ENCODE peak calls at places on chromosomes 12 and 14, in four cellular contexts. R is HepG2, X is HEK293T, U is K562. O is an unnamed sample.

GRCh38 chr14:22572562-22573058 is 16.4 kb downstream of the DAD1 start:
- DNase-seq in X (no peak), R (peak), U (no peak), O (no peak)

GRCh38 chr12:7130791-7131501 is 775 bp downstream of the CLSTN3 start:
- DNase-seq in X (peak), U (peak), R (no peak), O (peak)

GRCh38 chr14:100223332-100224171 is 15.4 kb upstream of the YY1 start:
- DNase-seq in X (no peak), R (peak), U (no peak), O (no peak)

GRCh38 chr12:52622349-52622748 is 4.0 kb upstream of the KRT73 start:
- DNase-seq in X (no peak), R (no peak), U (no peak), O (no peak)

GRCh38 chr12:81683881-81684280 is 75.3 kb downstream of the PPFIA2 start:
- DNase-seq in R (no peak), U (no peak), X (no peak), O (no peak)

GRCh38 chr12:24268663-24269186 is 319.3 kb upstream of the SOX5 start:
- DNase-seq in U (no peak), X (no peak), R (no peak), O (no peak)

GRCh38 chr14:86961106-86961716 is 1031.8 kb downstream of the GALC start:
- DNase-seq in R (peak), U (peak), X (peak), O (peak)

GRCh38 chr12:80291108-80291754 is 152.8 kb upstream of the PTPRQ start:
- DNase-seq in R (no peak), U (no peak), X (no peak), O (no peak)

GRCh38 chr14:59116984-59117415 is 71.5 kb upstream of the DAAM1 start:
- DNase-seq in U (no peak), X (no peak), R (no peak), O (no peak)

GRCh38 chr12:163406-163986 is 50.5 kb downstream of the SLC6A12 start:
- DNase-seq in R (no peak), X (no peak), U (no peak), O (no peak)

GRCh38 chr12:87344699-87345098 is 684.5 kb downstream of the C12orf50 start:
- DNase-seq in R (no peak), X (no peak), U (no peak), O (no peak)

GRCh38 chr14:101821528-101821927 is 60.0 kb downstream of the PPP2R5C start:
- DNase-seq in U (no peak), X (no peak), R (no peak), O (no peak)

GRCh38 chr14:65258391-65258790 is 154.1 kb upstream of the FUT8 start:
- DNase-seq in R (peak), U (no peak), X (no peak), O (no peak)

GRCh38 chr14:75504411-75504810 is 17.9 kb upstream of the BATF start:
- DNase-seq in X (no peak), R (peak), U (no peak), O (no peak)

GRCh38 chr14:45091696-45092095 is 7.8 kb downstream of the PRPF39 start:
- DNase-seq in R (no peak), X (no peak), U (no peak), O (no peak)

GRCh38 chr12:110790301-110790700 is 47.6 kb upstream of the PPP1CC start:
- DNase-seq in U (no peak), X (no peak), R (no peak), O (no peak)

GRCh38 chr14:61103541-61104339 is 122.7 kb downstream of the SLC38A6 start:
- DNase-seq in U (peak), X (peak), R (peak), O (no peak)

GRCh38 chr14:85195872-85196477 is 334.0 kb upstream of the FLRT2 start:
- DNase-seq in X (peak), U (no peak), R (no peak), O (no peak)

GRCh38 chr14:54487771-54488170 is 1.0 kb downstream of the GMFB start:
- DNase-seq in U (no peak), R (no peak), X (peak), O (no peak)

GRCh38 chr12:70364695-70365397 is 1.2 kb upstream of the KCNMB4 start:
- DNase-seq in X (peak), U (no peak), R (no peak), O (peak)
- TF ChIP-seq ELF4 in X (no peak), U (no peak), R (no peak), O (no peak)

GRCh38 chr14:102828201-102828600 is 51.0 kb downstream of the TRAF3 start:
- DNase-seq in X (no peak), R (no peak), U (peak), O (no peak)
- TF ChIP-seq ELF4 in X (no peak), R (no peak), U (no peak), O (no peak)

DNA sequence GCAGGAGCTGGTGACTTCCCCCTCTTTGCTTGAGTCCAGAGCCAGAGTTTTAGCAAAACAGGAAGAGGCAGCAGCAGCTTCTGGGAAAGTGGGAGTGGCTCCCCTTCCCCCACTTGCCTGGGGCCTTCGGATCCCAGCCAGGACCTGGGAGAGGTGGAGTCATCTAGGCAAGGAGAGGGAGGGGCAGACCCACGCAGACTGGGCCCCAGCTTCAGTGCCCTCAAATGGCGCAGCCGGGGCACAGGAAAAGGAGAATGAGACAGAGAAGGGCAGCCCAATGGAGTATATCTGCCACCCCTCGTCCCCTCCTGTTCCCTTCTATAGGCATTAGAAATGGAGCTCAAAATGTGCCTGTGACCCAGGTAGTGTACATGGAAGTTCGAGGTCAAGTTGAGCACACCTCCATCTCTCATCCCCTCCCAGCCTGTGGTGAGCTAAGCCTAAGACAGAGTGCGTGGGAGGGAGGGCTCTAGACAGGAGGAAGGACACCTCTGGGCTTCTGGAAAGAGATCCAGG is 9.3 kb upstream of the HDAC7 start:
- DNase-seq in U (peak), R (no peak), X (no peak), O (peak)
- TF ChIP-seq ELF4 in U (no peak), R (no peak), X (no peak), O (no peak)

DNA sequence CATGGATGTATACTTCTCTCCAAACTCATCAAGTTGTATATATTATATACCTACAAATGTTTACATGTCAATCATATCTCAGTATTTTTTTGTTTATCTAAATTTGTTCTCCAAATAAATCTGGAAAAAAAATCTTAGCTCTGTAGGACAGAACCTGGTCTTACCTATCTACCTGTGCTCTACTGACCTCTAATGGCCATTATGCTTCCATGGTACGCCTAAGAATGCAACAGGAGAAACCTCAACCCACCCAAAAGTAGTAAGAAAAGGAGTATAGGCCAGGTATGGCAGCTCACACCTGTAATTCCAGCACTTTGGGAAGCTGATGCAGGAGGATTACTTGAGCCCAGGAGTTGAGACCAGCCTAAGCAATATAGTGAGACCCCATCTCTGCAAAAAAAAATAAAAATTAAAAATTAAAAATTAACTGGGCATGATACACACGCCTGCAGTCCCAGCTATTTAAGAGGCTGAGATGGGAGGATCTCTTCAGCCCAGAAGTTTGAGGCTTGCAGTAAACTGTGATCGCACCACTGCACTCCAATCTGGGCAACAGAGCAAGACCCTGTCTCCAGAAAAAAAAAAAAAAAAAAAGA is 8.7 kb downstream of the OR11H4 start:
- DNase-seq in R (peak), U (peak), X (peak), O (no peak)
- TF ChIP-seq ELF4 in R (no peak), U (no peak), X (no peak), O (no peak)

DNA sequence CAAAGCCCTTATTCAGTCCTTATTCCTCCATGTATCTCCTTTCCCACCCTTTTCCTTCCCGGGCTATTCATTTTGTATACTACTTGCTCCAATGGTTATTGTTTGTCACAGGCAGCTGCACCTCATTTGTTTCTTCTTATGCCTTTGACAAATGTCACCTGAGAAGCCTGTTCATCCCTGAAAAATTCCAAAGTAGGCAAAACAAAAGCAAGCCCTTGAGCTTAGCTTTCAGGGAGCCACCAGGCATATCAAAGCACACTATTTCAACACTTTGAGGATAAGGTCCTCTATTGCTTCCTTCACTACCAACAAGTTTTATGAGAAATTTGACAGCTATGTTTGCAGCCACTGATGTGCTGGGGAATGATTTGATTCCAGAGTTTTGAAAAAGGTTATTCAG is 738.7 kb upstream of the LMO3 start:
- DNase-seq in U (no peak), R (no peak), X (no peak), O (no peak)
- TF ChIP-seq ELF4 in U (no peak), R (no peak), X (no peak), O (no peak)

GRCh38 chr12:28500373-28501024 is 310.2 kb downstream of the CCDC91 start:
- DNase-seq in X (no peak), U (no peak), R (no peak), O (no peak)
- TF ChIP-seq ELF4 in X (no peak), U (no peak), R (no peak), O (no peak)